ENCODE peak calls at places on chromosome 22, in six cellular contexts. One of them, this sample, is unnamed.

GRCh38 chr22:44448271-44448780 is 49.7 kb downstream of the RTL6 start:
- DNase-seq in prostate gland: peak; percentile 11
- DNase-seq in uterus: peak; percentile 66
- DNase-seq in GM12878: no peak
- DNase-seq in transverse colon: peak; percentile 48
- DNase-seq in A549: peak; percentile 83
- DNase-seq in this sample: peak; percentile 30

GRCh38 chr22:50498322-50498861 is 9.1 kb downstream of the LMF2 start:
- DNase-seq in transverse colon: peak; percentile 84
- DNase-seq in GM12878: no peak
- DNase-seq in uterus: no peak
- DNase-seq in A549: peak; percentile 72
- DNase-seq in prostate gland: peak; percentile 66
- DNase-seq in this sample: peak; percentile 50

GRCh38 chr22:44012172-44012571 is 11.9 kb upstream of the PARVB start:
- DNase-seq in GM12878: no peak
- DNase-seq in A549: no peak
- DNase-seq in transverse colon: no peak
- DNase-seq in uterus: no peak
- DNase-seq in prostate gland: no peak
- DNase-seq in this sample: no peak

GRCh38 chr22:45521178-45521577 is 18.5 kb downstream of the FBLN1 start:
- DNase-seq in prostate gland: no peak
- DNase-seq in GM12878: no peak
- DNase-seq in A549: no peak
- DNase-seq in transverse colon: no peak
- DNase-seq in uterus: no peak
- DNase-seq in this sample: no peak

GRCh38 chr22:34841911-34842310 is 224.0 kb upstream of the ISX start:
- DNase-seq in transverse colon: no peak
- DNase-seq in uterus: no peak
- DNase-seq in prostate gland: no peak
- DNase-seq in GM12878: no peak
- DNase-seq in A549: no peak
- DNase-seq in this sample: no peak

GRCh38 chr22:46674367-46674781 is 54.2 kb downstream of the GRAMD4 start:
- DNase-seq in A549: no peak
- DNase-seq in GM12878: no peak
- DNase-seq in transverse colon: peak; percentile 61
- DNase-seq in uterus: peak; percentile 66
- DNase-seq in prostate gland: no peak
- DNase-seq in this sample: peak; percentile 52

GRCh38 chr22:44443641-44444235 is 54.3 kb downstream of the RTL6 start:
- DNase-seq in uterus: no peak
- DNase-seq in GM12878: no peak
- DNase-seq in prostate gland: no peak
- DNase-seq in A549: no peak
- DNase-seq in transverse colon: no peak
- DNase-seq in this sample: peak; percentile 78

GRCh38 chr22:27329471-27329870 is 472.1 kb downstream of the MN1 start:
- DNase-seq in transverse colon: no peak
- DNase-seq in A549: no peak
- DNase-seq in prostate gland: no peak
- DNase-seq in GM12878: no peak
- DNase-seq in uterus: no peak
- DNase-seq in this sample: no peak

GRCh38 chr22:49239264-49240015 is 588.2 kb downstream of the BRD1 start:
- DNase-seq in GM12878: no peak
- DNase-seq in transverse colon: no peak
- DNase-seq in prostate gland: no peak
- DNase-seq in uterus: no peak
- DNase-seq in A549: no peak
- DNase-seq in this sample: no peak

GRCh38 chr22:32949719-32950118 is 108.5 kb downstream of the SYN3 start:
- DNase-seq in GM12878: no peak
- DNase-seq in uterus: no peak
- DNase-seq in transverse colon: no peak
- DNase-seq in A549: no peak
- DNase-seq in prostate gland: no peak
- DNase-seq in this sample: no peak

GRCh38 chr22:24592144-24592845 is 578 bp downstream of the LRRC75B start:
- DNase-seq in transverse colon: peak; percentile 38
- DNase-seq in A549: peak; percentile 32
- DNase-seq in GM12878: no peak
- DNase-seq in uterus: no peak
- DNase-seq in prostate gland: no peak
- DNase-seq in this sample: no peak

GRCh38 chr22:18965526-18966421 is 29.7 kb upstream of the PRODH start:
- DNase-seq in GM12878: no peak
- DNase-seq in uterus: no peak
- DNase-seq in prostate gland: no peak
- DNase-seq in A549: no peak
- DNase-seq in transverse colon: no peak
- DNase-seq in this sample: no peak

GRCh38 chr22:23569291-23569690 is 10.8 kb downstream of the IGLL1 start:
- DNase-seq in uterus: no peak
- DNase-seq in A549: no peak
- DNase-seq in prostate gland: no peak
- DNase-seq in GM12878: no peak
- DNase-seq in transverse colon: no peak
- DNase-seq in this sample: no peak

GRCh38 chr22:46087816-46088277 is 62.5 kb upstream of the PPARA start:
- DNase-seq in uterus: peak; percentile 95
- DNase-seq in A549: peak; percentile 67
- DNase-seq in GM12878: no peak
- DNase-seq in transverse colon: peak; percentile 80
- DNase-seq in prostate gland: peak; percentile 85
- DNase-seq in this sample: peak; percentile 88

GRCh38 chr22:28019881-28020861 is 101.1 kb upstream of the PITPNB start:
- DNase-seq in A549: peak; percentile 44
- DNase-seq in transverse colon: peak; percentile 68
- DNase-seq in uterus: peak; percentile 83
- DNase-seq in prostate gland: peak; percentile 64
- DNase-seq in GM12878: no peak
- DNase-seq in this sample: peak; percentile 95

GRCh38 chr22:46934746-46935491 is 172.5 kb downstream of the TBC1D22A start:
- DNase-seq in A549: peak; percentile 56
- DNase-seq in transverse colon: peak; percentile 30
- DNase-seq in uterus: no peak
- DNase-seq in GM12878: peak; percentile 17
- DNase-seq in prostate gland: no peak
- DNase-seq in this sample: no peak

GRCh38 chr22:23256986-23257888 is 76.9 kb downstream of the BCR start:
- DNase-seq in A549: no peak
- DNase-seq in prostate gland: no peak
- DNase-seq in transverse colon: peak; percentile 64
- DNase-seq in uterus: peak; percentile 51
- DNase-seq in GM12878: no peak
- DNase-seq in this sample: peak; percentile 86

GRCh38 chr22:49827307-49827852 is 293 bp downstream of the BRD1 start:
- DNase-seq in prostate gland: no peak
- DNase-seq in A549: no peak
- DNase-seq in uterus: no peak
- DNase-seq in transverse colon: no peak
- DNase-seq in GM12878: no peak
- DNase-seq in this sample: no peak

GRCh38 chr22:23163665-23164064 is 16.6 kb upstream of the BCR start:
- DNase-seq in A549: no peak
- DNase-seq in uterus: peak; percentile 46
- DNase-seq in transverse colon: peak; percentile 64
- DNase-seq in prostate gland: peak; percentile 95
- DNase-seq in GM12878: no peak
- DNase-seq in this sample: peak; percentile 90

GRCh38 chr22:23832226-23833016 is 6.4 kb downstream of the DERL3 start:
- DNase-seq in prostate gland: no peak
- DNase-seq in uterus: no peak
- DNase-seq in A549: no peak
- DNase-seq in GM12878: no peak
- DNase-seq in transverse colon: no peak
- DNase-seq in this sample: no peak

GRCh38 chr22:24201681-24202590 is 20.6 kb downstream of the SUSD2 start:
- DNase-seq in GM12878: no peak
- DNase-seq in uterus: no peak
- DNase-seq in transverse colon: no peak
- DNase-seq in A549: peak; percentile 60
- DNase-seq in prostate gland: no peak
- DNase-seq in this sample: no peak

GRCh38 chr22:49116486-49116885 is 711.2 kb downstream of the BRD1 start:
- DNase-seq in transverse colon: no peak
- DNase-seq in A549: no peak
- DNase-seq in uterus: no peak
- DNase-seq in GM12878: no peak
- DNase-seq in prostate gland: no peak
- DNase-seq in this sample: no peak

GRCh38 chr22:33962409-33962808 is 42.1 kb upstream of the LARGE1 start:
- DNase-seq in GM12878: no peak
- DNase-seq in prostate gland: no peak
- DNase-seq in transverse colon: no peak
- DNase-seq in A549: no peak
- DNase-seq in uterus: no peak
- DNase-seq in this sample: no peak

GRCh38 chr22:39895682-39896081 is 2.1 kb upstream of the ENTHD1 start:
- DNase-seq in GM12878: no peak
- DNase-seq in transverse colon: no peak
- DNase-seq in A549: no peak
- DNase-seq in uterus: no peak
- DNase-seq in prostate gland: no peak
- DNase-seq in this sample: no peak

DNA sequence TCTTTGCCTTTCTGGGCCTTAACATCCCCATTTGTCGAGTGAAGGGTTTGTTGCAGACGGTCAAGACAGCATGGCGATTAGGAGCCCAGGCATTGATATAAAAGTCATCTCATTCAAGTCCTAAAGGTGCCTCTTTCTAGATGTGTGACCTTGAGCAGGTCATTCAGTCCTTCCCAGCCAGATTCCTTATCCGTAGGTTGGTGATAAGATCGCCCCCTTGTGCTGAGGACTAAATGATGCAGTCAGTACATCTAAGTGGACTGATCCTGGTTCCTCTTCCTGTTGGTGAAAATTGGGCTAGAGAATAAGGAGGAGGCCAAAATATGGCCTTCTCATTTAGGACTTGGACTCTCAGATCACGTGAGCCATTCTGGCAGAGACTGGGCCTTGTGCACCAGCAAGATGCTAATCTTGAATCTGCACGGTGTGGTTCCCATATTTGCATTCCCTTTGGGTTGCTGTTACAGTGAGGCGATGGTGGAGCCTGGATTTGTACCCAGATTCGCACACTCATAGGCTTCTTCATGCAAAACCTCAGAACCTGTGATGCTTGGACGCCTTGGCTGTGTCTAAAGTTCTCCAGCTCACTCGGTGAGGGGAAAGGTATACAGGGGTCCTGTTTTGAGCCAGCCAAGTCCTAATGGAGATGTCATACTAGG is 156.8 kb downstream of the MYO18B start:
- DNase-seq in A549: peak; percentile 14
- DNase-seq in prostate gland: no peak
- DNase-seq in transverse colon: no peak
- DNase-seq in GM12878: no peak
- DNase-seq in uterus: no peak
- DNase-seq in this sample: peak; percentile 39
- TF ChIP-seq CTCF in A549: no peak
- TF ChIP-seq CTCF in prostate gland: no peak
- TF ChIP-seq CTCF in transverse colon: no peak
- TF ChIP-seq CTCF in GM12878: peak; percentile 45
- TF ChIP-seq CTCF in uterus: no peak
- TF ChIP-seq CTCF in this sample: no peak

GRCh38 chr22:20037419-20037818 is 16.5 kb downstream of the TANGO2 start:
- DNase-seq in uterus: no peak
- DNase-seq in transverse colon: no peak
- DNase-seq in prostate gland: no peak
- DNase-seq in GM12878: no peak
- DNase-seq in A549: no peak
- DNase-seq in this sample: no peak

GRCh38 chr22:20040801-20041200 is 19.9 kb downstream of the TANGO2 start:
- DNase-seq in GM12878: no peak
- DNase-seq in prostate gland: no peak
- DNase-seq in A549: no peak
- DNase-seq in transverse colon: no peak
- DNase-seq in uterus: no peak
- DNase-seq in this sample: no peak

GRCh38 chr22:20038574-20038973 is 17.7 kb downstream of the TANGO2 start:
- DNase-seq in GM12878: no peak
- DNase-seq in A549: no peak
- DNase-seq in transverse colon: no peak
- DNase-seq in uterus: no peak
- DNase-seq in prostate gland: no peak
- DNase-seq in this sample: no peak

GRCh38 chr22:20036535-20037392 is 15.9 kb downstream of the TANGO2 start:
- DNase-seq in transverse colon: no peak
- DNase-seq in A549: no peak
- DNase-seq in uterus: no peak
- DNase-seq in prostate gland: no peak
- DNase-seq in GM12878: no peak
- DNase-seq in this sample: no peak

GRCh38 chr22:20039683-20040325 is 18.9 kb downstream of the TANGO2 start:
- DNase-seq in prostate gland: peak; percentile 48
- DNase-seq in GM12878: no peak
- DNase-seq in transverse colon: no peak
- DNase-seq in uterus: no peak
- DNase-seq in A549: no peak
- DNase-seq in this sample: no peak
- TF ChIP-seq POLR2A in prostate gland: no peak
- TF ChIP-seq POLR2A in GM12878: no peak
- TF ChIP-seq POLR2A in transverse colon: no peak
- TF ChIP-seq POLR2A in uterus: no peak
- TF ChIP-seq POLR2A in A549: no peak
- TF ChIP-seq POLR2A in this sample: no peak

GRCh38 chr22:37229805-37230672 is 14.0 kb downstream of the RAC2 start:
- DNase-seq in prostate gland: no peak
- DNase-seq in GM12878: peak; percentile 60
- DNase-seq in A549: no peak
- DNase-seq in transverse colon: peak; percentile 80
- DNase-seq in uterus: no peak
- DNase-seq in this sample: peak; percentile 91
- H3K4me3 ChIP-seq in prostate gland: no peak overlapping the region
- H3K4me3 ChIP-seq in GM12878: peak overlapping the region; percentile 60
- H3K4me3 ChIP-seq in A549: no peak overlapping the region
- H3K4me3 ChIP-seq in transverse colon: no peak overlapping the region
- H3K4me3 ChIP-seq in uterus: no peak overlapping the region
- H3K4me3 ChIP-seq in this sample: no peak overlapping the region

DNA sequence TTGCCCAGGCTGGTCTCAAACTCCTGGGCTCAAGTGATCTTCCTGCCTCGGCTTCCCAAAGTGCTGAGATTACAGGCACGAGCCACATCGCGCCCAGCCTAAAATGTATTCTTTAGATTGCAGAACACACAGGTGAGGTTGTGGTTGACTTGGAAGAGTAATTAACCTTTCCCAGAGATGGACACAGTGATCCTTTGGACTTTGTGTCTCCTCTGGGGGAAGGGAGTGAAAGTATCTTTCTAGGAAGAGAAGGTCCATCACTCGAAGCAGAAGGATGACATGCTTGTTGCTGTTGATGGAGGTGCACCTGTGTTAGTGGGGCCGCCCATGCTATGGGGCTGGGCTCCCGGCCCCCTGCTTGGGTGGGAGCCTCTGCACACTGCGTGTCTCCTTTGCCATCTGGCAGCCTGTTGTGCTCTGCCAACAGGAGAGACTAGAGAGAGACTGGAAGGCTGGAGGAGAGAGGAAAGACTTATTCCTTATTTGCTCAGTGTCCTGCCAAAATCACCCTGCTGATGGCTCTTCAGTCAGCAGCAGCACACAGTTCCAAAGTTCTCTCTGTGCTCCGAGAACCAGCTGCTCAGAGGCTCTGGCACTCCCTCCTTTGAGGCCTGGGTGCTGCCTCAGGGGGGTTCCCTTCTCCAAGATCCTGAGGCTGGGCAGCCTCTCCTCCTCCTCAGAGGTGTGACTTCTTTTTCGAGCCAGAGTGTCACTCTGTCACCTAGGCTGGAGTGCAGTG is 33.1 kb upstream of the CYB5R3 start:
- DNase-seq in transverse colon: no peak
- DNase-seq in uterus: no peak
- DNase-seq in GM12878: no peak
- DNase-seq in A549: no peak
- DNase-seq in prostate gland: no peak
- DNase-seq in this sample: no peak
- TF ChIP-seq CTCF in transverse colon: no peak
- TF ChIP-seq CTCF in uterus: no peak
- TF ChIP-seq CTCF in GM12878: no peak
- TF ChIP-seq CTCF in A549: no peak
- TF ChIP-seq CTCF in prostate gland: no peak
- TF ChIP-seq CTCF in this sample: no peak